ENCODE peak calls at places on chromosomes 16 and 17, in nine cellular contexts. One of them, this sample, is unnamed.

GRCh38 chr17:74453665-74454196 is 12.7 kb upstream of the CD300A start:
- DNase-seq in brain microvascular endothelial cell: no peak
- DNase-seq in PC-9: no peak
- DNase-seq in fibroblast of lung: no peak
- DNase-seq in CD4-positive, alpha-beta memory T cell: peak; percentile 53
- DNase-seq in SK-N-MC: no peak
- DNase-seq in mesendoderm: no peak
- DNase-seq in left ventricle myocardium inferior: no peak
- DNase-seq in AG04450: no peak
- DNase-seq in this sample: peak; percentile 71

GRCh38 chr16:26005336-26005735 is 313.6 kb downstream of the HS3ST4 start:
- DNase-seq in brain microvascular endothelial cell: no peak
- DNase-seq in PC-9: no peak
- DNase-seq in fibroblast of lung: no peak
- DNase-seq in CD4-positive, alpha-beta memory T cell: no peak
- DNase-seq in SK-N-MC: no peak
- DNase-seq in mesendoderm: peak; percentile 83
- DNase-seq in left ventricle myocardium inferior: no peak
- DNase-seq in AG04450: no peak
- DNase-seq in this sample: no peak

GRCh38 chr17:46809110-46809571 is 9.4 kb downstream of the WNT3 start:
- DNase-seq in brain microvascular endothelial cell: no peak
- DNase-seq in PC-9: no peak
- DNase-seq in fibroblast of lung: no peak
- DNase-seq in CD4-positive, alpha-beta memory T cell: no peak
- DNase-seq in SK-N-MC: no peak
- DNase-seq in mesendoderm: peak; percentile 83
- DNase-seq in left ventricle myocardium inferior: no peak
- DNase-seq in AG04450: no peak
- DNase-seq in this sample: no peak

GRCh38 chr16:19185510-19185851 is 17.4 kb downstream of the SYT17 start:
- DNase-seq in brain microvascular endothelial cell: no peak
- DNase-seq in PC-9: no peak
- DNase-seq in fibroblast of lung: no peak
- DNase-seq in CD4-positive, alpha-beta memory T cell: no peak
- DNase-seq in SK-N-MC: no peak
- DNase-seq in mesendoderm: no peak
- DNase-seq in left ventricle myocardium inferior: no peak
- DNase-seq in AG04450: no peak
- DNase-seq in this sample: no peak

GRCh38 chr17:81801327-81801726 is 2.6 kb upstream of the GCGR start:
- DNase-seq in brain microvascular endothelial cell: no peak
- DNase-seq in PC-9: no peak
- DNase-seq in fibroblast of lung: no peak
- DNase-seq in CD4-positive, alpha-beta memory T cell: no peak
- DNase-seq in SK-N-MC: no peak
- DNase-seq in mesendoderm: no peak
- DNase-seq in left ventricle myocardium inferior: no peak
- DNase-seq in AG04450: no peak
- DNase-seq in this sample: no peak

GRCh38 chr17:1169471-1169908 is 10.3 kb downstream of the ABR start:
- DNase-seq in brain microvascular endothelial cell: no peak
- DNase-seq in PC-9: no peak
- DNase-seq in fibroblast of lung: no peak
- DNase-seq in CD4-positive, alpha-beta memory T cell: no peak
- DNase-seq in SK-N-MC: no peak
- DNase-seq in mesendoderm: no peak
- DNase-seq in left ventricle myocardium inferior: no peak
- DNase-seq in AG04450: no peak
- DNase-seq in this sample: no peak

GRCh38 chr17:46764709-46765401 is 53.6 kb downstream of the WNT3 start:
- DNase-seq in brain microvascular endothelial cell: peak; percentile 42
- DNase-seq in PC-9: peak; percentile 86
- DNase-seq in fibroblast of lung: peak; percentile 93
- DNase-seq in CD4-positive, alpha-beta memory T cell: no peak
- DNase-seq in SK-N-MC: no peak
- DNase-seq in mesendoderm: peak; percentile 64
- DNase-seq in left ventricle myocardium inferior: peak; percentile 78
- DNase-seq in AG04450: peak; percentile 27
- DNase-seq in this sample: no peak

GRCh38 chr17:28570716-28571254 is 539 bp downstream of the PIGS start:
- DNase-seq in brain microvascular endothelial cell: no peak
- DNase-seq in PC-9: peak; percentile 25
- DNase-seq in fibroblast of lung: no peak
- DNase-seq in CD4-positive, alpha-beta memory T cell: peak; percentile 34
- DNase-seq in SK-N-MC: no peak
- DNase-seq in mesendoderm: peak; percentile 75
- DNase-seq in left ventricle myocardium inferior: peak; percentile 25
- DNase-seq in AG04450: no peak
- DNase-seq in this sample: peak; percentile 72

GRCh38 chr17:76265624-76266243 is 586 bp downstream of the UBALD2 start:
- DNase-seq in brain microvascular endothelial cell: no peak
- DNase-seq in PC-9: no peak
- DNase-seq in fibroblast of lung: peak; percentile 41
- DNase-seq in CD4-positive, alpha-beta memory T cell: peak; percentile 68
- DNase-seq in SK-N-MC: no peak
- DNase-seq in mesendoderm: peak; percentile 71
- DNase-seq in left ventricle myocardium inferior: peak; percentile 70
- DNase-seq in AG04450: no peak
- DNase-seq in this sample: peak; percentile 66

GRCh38 chr17:75849724-75850123 is 5.4 kb downstream of the WBP2 start:
- DNase-seq in brain microvascular endothelial cell: no peak
- DNase-seq in PC-9: no peak
- DNase-seq in fibroblast of lung: no peak
- DNase-seq in CD4-positive, alpha-beta memory T cell: no peak
- DNase-seq in SK-N-MC: no peak
- DNase-seq in mesendoderm: no peak
- DNase-seq in left ventricle myocardium inferior: no peak
- DNase-seq in AG04450: no peak
- DNase-seq in this sample: no peak

GRCh38 chr17:66904760-66905637 is 59.5 kb upstream of the CACNG4 start:
- DNase-seq in brain microvascular endothelial cell: peak; percentile 71
- DNase-seq in PC-9: peak; percentile 35
- DNase-seq in fibroblast of lung: peak; percentile 73
- DNase-seq in CD4-positive, alpha-beta memory T cell: no peak
- DNase-seq in SK-N-MC: no peak
- DNase-seq in mesendoderm: no peak
- DNase-seq in left ventricle myocardium inferior: peak; percentile 19
- DNase-seq in AG04450: no peak
- DNase-seq in this sample: no peak

GRCh38 chr17:45784583-45785372 is 658 bp downstream of the CRHR1 start:
- DNase-seq in brain microvascular endothelial cell: no peak
- DNase-seq in PC-9: no peak
- DNase-seq in fibroblast of lung: peak; percentile 20
- DNase-seq in CD4-positive, alpha-beta memory T cell: no peak
- DNase-seq in SK-N-MC: no peak
- DNase-seq in mesendoderm: peak; percentile 52
- DNase-seq in left ventricle myocardium inferior: peak; percentile 17
- DNase-seq in AG04450: no peak
- DNase-seq in this sample: no peak

GRCh38 chr16:12406840-12407690 is 396.6 kb downstream of the CPPED1 start:
- DNase-seq in brain microvascular endothelial cell: no peak
- DNase-seq in PC-9: no peak
- DNase-seq in fibroblast of lung: peak; percentile 31
- DNase-seq in CD4-positive, alpha-beta memory T cell: no peak
- DNase-seq in SK-N-MC: no peak
- DNase-seq in mesendoderm: no peak
- DNase-seq in left ventricle myocardium inferior: no peak
- DNase-seq in AG04450: no peak
- DNase-seq in this sample: no peak

GRCh38 chr17:61662771-61663170 is 71.8 kb upstream of the NACA2 start:
- DNase-seq in brain microvascular endothelial cell: no peak
- DNase-seq in PC-9: no peak
- DNase-seq in fibroblast of lung: peak; percentile 50
- DNase-seq in CD4-positive, alpha-beta memory T cell: no peak
- DNase-seq in SK-N-MC: no peak
- DNase-seq in mesendoderm: no peak
- DNase-seq in left ventricle myocardium inferior: no peak
- DNase-seq in AG04450: no peak
- DNase-seq in this sample: no peak

GRCh38 chr17:41298458-41299135 is 4.1 kb downstream of the KRTAP29-1 start:
- DNase-seq in brain microvascular endothelial cell: no peak
- DNase-seq in PC-9: no peak
- DNase-seq in fibroblast of lung: no peak
- DNase-seq in CD4-positive, alpha-beta memory T cell: no peak
- DNase-seq in SK-N-MC: no peak
- DNase-seq in mesendoderm: no peak
- DNase-seq in left ventricle myocardium inferior: no peak
- DNase-seq in AG04450: no peak
- DNase-seq in this sample: no peak

GRCh38 chr17:76469991-76470739 is 2.8 kb downstream of the AANAT start:
- DNase-seq in brain microvascular endothelial cell: no peak
- DNase-seq in PC-9: no peak
- DNase-seq in fibroblast of lung: no peak
- DNase-seq in CD4-positive, alpha-beta memory T cell: no peak
- DNase-seq in SK-N-MC: no peak
- DNase-seq in mesendoderm: no peak
- DNase-seq in left ventricle myocardium inferior: no peak
- DNase-seq in AG04450: no peak
- DNase-seq in this sample: no peak

GRCh38 chr17:49216953-49217650 is 6.6 kb downstream of the ABI3 start:
- DNase-seq in brain microvascular endothelial cell: no peak
- DNase-seq in PC-9: no peak
- DNase-seq in fibroblast of lung: no peak
- DNase-seq in CD4-positive, alpha-beta memory T cell: no peak
- DNase-seq in SK-N-MC: no peak
- DNase-seq in mesendoderm: no peak
- DNase-seq in left ventricle myocardium inferior: peak; percentile 63
- DNase-seq in AG04450: no peak
- DNase-seq in this sample: no peak

GRCh38 chr17:22512997-22513538 is 820.7 kb downstream of the KCNJ18 start:
- DNase-seq in brain microvascular endothelial cell: no peak
- DNase-seq in PC-9: no peak
- DNase-seq in fibroblast of lung: no peak
- DNase-seq in CD4-positive, alpha-beta memory T cell: no peak
- DNase-seq in SK-N-MC: no peak
- DNase-seq in mesendoderm: no peak
- DNase-seq in left ventricle myocardium inferior: no peak
- DNase-seq in AG04450: no peak
- DNase-seq in this sample: no peak

DNA sequence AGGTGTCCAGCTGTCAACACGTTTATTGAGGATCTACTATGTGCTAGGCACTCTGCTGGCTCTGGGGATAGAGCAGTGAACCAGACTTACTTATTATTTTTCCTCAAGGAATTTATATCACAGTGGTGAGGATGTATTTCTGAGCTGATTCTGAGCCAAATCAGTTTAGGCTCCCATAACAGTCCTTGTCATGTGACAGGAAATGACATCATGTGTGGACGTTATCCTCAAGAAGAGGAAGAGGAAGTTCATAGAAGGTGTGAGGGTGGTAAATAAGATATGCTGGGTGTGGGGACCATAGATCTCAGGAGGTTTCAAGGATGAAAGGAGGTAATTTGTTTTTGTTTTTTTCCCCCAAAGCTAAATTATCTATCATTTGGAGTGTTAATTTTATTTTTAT is 873.5 kb upstream of the EEF2KMT start:
- DNase-seq in brain microvascular endothelial cell: no peak
- DNase-seq in PC-9: no peak
- DNase-seq in fibroblast of lung: no peak
- DNase-seq in CD4-positive, alpha-beta memory T cell: no peak
- DNase-seq in SK-N-MC: no peak
- DNase-seq in mesendoderm: no peak
- DNase-seq in left ventricle myocardium inferior: no peak
- DNase-seq in AG04450: no peak
- DNase-seq in this sample: no peak
- H3K27ac ChIP-seq in brain microvascular endothelial cell: no peak overlapping the region
- H3K27ac ChIP-seq in PC-9: no peak overlapping the region
- H3K27ac ChIP-seq in fibroblast of lung: no peak overlapping the region
- H3K27ac ChIP-seq in CD4-positive, alpha-beta memory T cell: no peak overlapping the region
- H3K27ac ChIP-seq in SK-N-MC: no peak overlapping the region
- H3K27ac ChIP-seq in mesendoderm: no peak overlapping the region
- H3K27ac ChIP-seq in left ventricle myocardium inferior: no peak overlapping the region
- H3K27ac ChIP-seq in AG04450: no peak overlapping the region
- H3K27ac ChIP-seq in this sample: no peak overlapping the region

GRCh38 chr16:87463722-87464690 is 28.8 kb downstream of the ZCCHC14 start:
- DNase-seq in brain microvascular endothelial cell: peak; percentile 74
- DNase-seq in PC-9: no peak
- DNase-seq in fibroblast of lung: peak; percentile 79
- DNase-seq in CD4-positive, alpha-beta memory T cell: no peak
- DNase-seq in SK-N-MC: no peak
- DNase-seq in mesendoderm: no peak
- DNase-seq in left ventricle myocardium inferior: no peak
- DNase-seq in AG04450: peak; percentile 54
- DNase-seq in this sample: no peak
- H3K4me3 ChIP-seq in brain microvascular endothelial cell: no peak overlapping the region
- H3K4me3 ChIP-seq in PC-9: no peak overlapping the region
- H3K4me3 ChIP-seq in fibroblast of lung: peak overlapping the region; percentile 48
- H3K4me3 ChIP-seq in CD4-positive, alpha-beta memory T cell: no peak overlapping the region
- H3K4me3 ChIP-seq in SK-N-MC: peak overlapping the region; percentile 49
- H3K4me3 ChIP-seq in mesendoderm: no peak overlapping the region
- H3K4me3 ChIP-seq in left ventricle myocardium inferior: peak overlapping the region; percentile 44
- H3K4me3 ChIP-seq in AG04450: peak overlapping the region; percentile 2
- H3K4me3 ChIP-seq in this sample: peak overlapping the region; percentile 9

DNA sequence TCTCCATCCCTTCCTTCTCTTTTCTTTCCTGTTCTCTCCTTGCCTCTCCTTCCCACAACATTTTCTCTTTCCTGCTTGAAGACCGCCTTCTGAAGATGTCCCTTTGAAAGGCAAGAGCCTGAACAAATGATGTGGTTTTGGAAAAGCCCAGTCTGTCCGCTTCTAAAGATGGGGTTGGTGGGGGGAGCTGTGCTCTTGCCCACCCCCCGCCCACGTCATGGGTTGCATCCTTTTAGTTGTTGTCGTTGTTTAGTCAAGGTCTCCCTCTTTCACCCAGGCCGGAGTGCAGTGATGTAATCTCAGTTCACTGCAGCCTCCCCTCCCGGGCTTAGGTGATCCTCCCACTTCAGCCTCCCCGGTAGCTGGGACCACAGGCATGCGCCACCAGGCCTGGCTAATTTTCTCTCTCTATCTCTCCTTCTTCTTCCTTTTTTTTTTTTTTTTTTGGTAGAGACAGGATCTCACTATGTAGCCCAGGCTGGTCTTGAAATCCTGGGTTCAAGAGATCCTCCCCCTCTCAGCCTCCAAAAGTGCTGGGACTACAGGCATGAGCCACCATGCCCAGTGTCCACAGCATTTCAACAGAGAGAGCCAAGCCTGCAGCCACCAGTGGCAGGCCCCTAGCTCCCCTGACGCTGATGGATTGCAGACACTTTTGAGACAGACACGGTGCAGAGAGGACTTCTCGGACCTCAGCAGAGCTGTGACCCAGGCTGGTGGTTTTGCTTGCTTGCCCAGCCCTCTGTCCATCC is 26.0 kb upstream of the CIBAR2 start:
- DNase-seq in brain microvascular endothelial cell: no peak
- DNase-seq in PC-9: no peak
- DNase-seq in fibroblast of lung: no peak
- DNase-seq in CD4-positive, alpha-beta memory T cell: no peak
- DNase-seq in SK-N-MC: no peak
- DNase-seq in mesendoderm: no peak
- DNase-seq in left ventricle myocardium inferior: no peak
- DNase-seq in AG04450: no peak
- DNase-seq in this sample: no peak
- H3K27ac ChIP-seq in brain microvascular endothelial cell: no peak overlapping the region
- H3K27ac ChIP-seq in PC-9: no peak overlapping the region
- H3K27ac ChIP-seq in fibroblast of lung: no peak overlapping the region
- H3K27ac ChIP-seq in CD4-positive, alpha-beta memory T cell: no peak overlapping the region
- H3K27ac ChIP-seq in SK-N-MC: no peak overlapping the region
- H3K27ac ChIP-seq in mesendoderm: no peak overlapping the region
- H3K27ac ChIP-seq in left ventricle myocardium inferior: peak overlapping the region; percentile 86
- H3K27ac ChIP-seq in AG04450: no peak overlapping the region
- H3K27ac ChIP-seq in this sample: no peak overlapping the region

GRCh38 chr17:79843475-79843916 is 4.3 kb upstream of the CBX4 start:
- DNase-seq in brain microvascular endothelial cell: no peak
- DNase-seq in PC-9: no peak
- DNase-seq in fibroblast of lung: no peak
- DNase-seq in CD4-positive, alpha-beta memory T cell: no peak
- DNase-seq in SK-N-MC: no peak
- DNase-seq in mesendoderm: no peak
- DNase-seq in left ventricle myocardium inferior: no peak
- DNase-seq in AG04450: no peak
- DNase-seq in this sample: no peak
- H3K4me3 ChIP-seq in brain microvascular endothelial cell: peak overlapping the region; percentile 52
- H3K4me3 ChIP-seq in PC-9: peak overlapping the region; percentile 61
- H3K4me3 ChIP-seq in fibroblast of lung: peak overlapping the region; percentile 19
- H3K4me3 ChIP-seq in CD4-positive, alpha-beta memory T cell: peak overlapping the region; percentile 38
- H3K4me3 ChIP-seq in SK-N-MC: no peak overlapping the region
- H3K4me3 ChIP-seq in mesendoderm: no peak overlapping the region
- H3K4me3 ChIP-seq in left ventricle myocardium inferior: peak overlapping the region; percentile 82
- H3K4me3 ChIP-seq in AG04450: peak overlapping the region; percentile 54
- H3K4me3 ChIP-seq in this sample: peak overlapping the region; percentile 28

This sample was measured in CD8-positive, alpha-beta memory T cell.